ENCODE peak calls at places on chromosome 20, in four cellular contexts. H is germinal center, M is amygdala, U is cardiac septum. E is an unnamed sample.

GRCh38 chr20:688809-689208 is 13.2 kb upstream of the SCRT2 start:
- DNase-seq in H (no peak), U (peak; percentile 68), M (peak; percentile 11), E (no peak)

GRCh38 chr20:52971498-52972189 is 514 bp upstream of the TSHZ2 start:
- DNase-seq in M (no peak), H (no peak), U (no peak), E (no peak)

GRCh38 chr20:25584905-25585704 is at the start of gene NINL:
- DNase-seq in H (peak; percentile 62), U (no peak), M (no peak), E (peak; percentile 78)

GRCh38 chr20:44407402-44408184 is 52.1 kb downstream of the HNF4A start:
- DNase-seq in U (no peak), H (no peak), M (no peak), E (no peak)

GRCh38 chr20:22572491-22572890 is 11.9 kb downstream of the FOXA2 start:
- DNase-seq in U (no peak), H (no peak), M (no peak), E (no peak)

GRCh38 chr20:31990958-31991705 is 19.1 kb upstream of the CCM2L start:
- DNase-seq in H (no peak), U (no peak), M (no peak), E (no peak)

GRCh38 chr20:46581386-46581785 is 30.9 kb upstream of the OCSTAMP start:
- DNase-seq in M (no peak), U (no peak), H (no peak), E (no peak)

GRCh38 chr20:4435671-4436070 is 286.0 kb upstream of the PRND start:
- DNase-seq in H (no peak), M (no peak), U (no peak), E (no peak)

GRCh38 chr20:62603907-62604785 is 38.2 kb upstream of the SLCO4A1 start:
- DNase-seq in U (no peak), H (no peak), M (no peak), E (no peak)

GRCh38 chr20:51930775-51931174 is 128.5 kb upstream of the SALL4 start:
- DNase-seq in H (no peak), M (no peak), U (no peak), E (no peak)

GRCh38 chr20:49750611-49751396 is 37.1 kb upstream of the B4GALT5 start:
- DNase-seq in M (no peak), H (peak; percentile 46), U (no peak), E (peak; percentile 51)

GRCh38 chr20:38650010-38650409 is 48.4 kb downstream of the ARHGAP40 start:
- DNase-seq in H (no peak), M (no peak), U (no peak), E (no peak)

GRCh38 chr20:25285091-25285647 is 37.3 kb downstream of the PYGB start:
- DNase-seq in U (peak; percentile 71), M (no peak), H (no peak), E (no peak)

GRCh38 chr20:63775096-63775978 is 35.8 kb downstream of the SLC2A4RG start:
- DNase-seq in M (peak; percentile 25), H (peak; percentile 43), U (no peak), E (no peak)

GRCh38 chr20:58237318-58238182 is 9.1 kb upstream of the ANKRD60 start:
- DNase-seq in M (no peak), H (no peak), U (no peak), E (no peak)

GRCh38 chr20:4702562-4703280 is 19.0 kb upstream of the PRND start:
- DNase-seq in U (no peak), H (no peak), M (no peak), E (no peak)

GRCh38 chr20:44637490-44638372 is 13.8 kb downstream of the ADA start:
- DNase-seq in M (no peak), H (no peak), U (no peak), E (no peak)

GRCh38 chr20:48847498-48848205 is 19.9 kb upstream of the PREX1 start:
- DNase-seq in H (no peak), M (no peak), U (no peak), E (no peak)

GRCh38 chr20:46260480-46260879 is 47.8 kb downstream of the CDH22 start:
- DNase-seq in U (no peak), M (no peak), H (no peak), E (no peak)

GRCh38 chr20:610130-611046 is at the start of gene TCF15:
- DNase-seq in H (peak; percentile 74), M (no peak), U (no peak), E (peak; percentile 80)

GRCh38 chr20:48425776-48426175 is 402.0 kb downstream of the PREX1 start:
- DNase-seq in U (no peak), M (no peak), H (no peak), E (no peak)

GRCh38 chr20:36098364-36098763 is 56.2 kb upstream of the EPB41L1 start:
- DNase-seq in U (no peak), H (peak; percentile 58), M (no peak), E (peak; percentile 61)

GRCh38 chr20:46959081-46959692 is 64.5 kb downstream of the EYA2 start:
- DNase-seq in H (no peak), M (no peak), U (no peak), E (no peak)

GRCh38 chr20:12201289-12201991 is 283.7 kb downstream of the BTBD3 start:
- DNase-seq in M (no peak), U (no peak), H (no peak), E (no peak)

GRCh38 chr20:53866787-53867740 is 203.3 kb downstream of the BCAS1 start:
- DNase-seq in U (no peak), M (no peak), H (no peak), E (no peak)

GRCh38 chr20:49786671-49787370 is 25.8 kb upstream of the SLC9A8 start:
- DNase-seq in H (no peak), M (no peak), U (no peak), E (no peak)

E was measured in GM13977.